ENCODE peak calls at places on chromosome 5, in nine cellular contexts. H is H9, N is mammary epithelial cell, U is OCI-LY7, M is neural progenitor cell, A is IMR-90, E is PC-3, T is astrocyte, B is GM23338. Q is an unnamed sample.
A peak's percentile ranks its signal among the peaks of the same experiment; 100 is the strongest.

GRCh38 chr5:77630246-77631165 is 8.0 kb downstream of the OTP start:
- DNase-seq in U (no peak), N (peak; percentile 27), B (peak; percentile 83), M (peak; percentile 86), A (no peak), E (peak; percentile 41), H (peak; percentile 83), T (no peak), Q (peak; percentile 72)

GRCh38 chr5:52893105-52893504 is 96.0 kb upstream of the ITGA2 start:
- DNase-seq in T (peak; percentile 83), M (no peak), U (no peak), H (no peak), B (no peak), E (peak; percentile 23), A (peak; percentile 90), N (peak; percentile 36), Q (peak; percentile 80)

GRCh38 chr5:150644496-150644895 is 4.0 kb downstream of the SYNPO start:
- DNase-seq in U (no peak), E (no peak), M (no peak), H (no peak), A (no peak), B (no peak), T (no peak), N (no peak), Q (no peak)

GRCh38 chr5:130323804-130324454 is 419.7 kb downstream of the CHSY3 start:
- DNase-seq in T (peak; percentile 75), N (peak; percentile 75), H (no peak), A (no peak), U (peak; percentile 93), M (no peak), B (no peak), E (peak; percentile 50), Q (no peak)

GRCh38 chr5:152290181-152290580 is 114.9 kb downstream of the NMUR2 start:
- DNase-seq in H (no peak), E (no peak), U (no peak), N (no peak), M (no peak), B (no peak), A (no peak), T (no peak), Q (no peak)

GRCh38 chr5:15290953-15291352 is 209.0 kb upstream of the FBXL7 start:
- DNase-seq in E (peak; percentile 7), M (peak; percentile 8), U (no peak), A (no peak), T (no peak), B (peak; percentile 49), H (no peak), N (no peak), Q (no peak)

GRCh38 chr5:91443761-91444467 is 60.8 kb upstream of the ARRDC3 start:
- DNase-seq in U (no peak), B (no peak), N (no peak), H (no peak), A (peak; percentile 1), T (peak; percentile 23), M (no peak), E (peak; percentile 84), Q (peak; percentile 8)

GRCh38 chr5:179413711-179414458 is 68.6 kb upstream of the ADAMTS2 start:
- DNase-seq in T (no peak), U (no peak), H (no peak), B (no peak), M (no peak), E (no peak), A (no peak), N (no peak), Q (no peak)

GRCh38 chr5:112077180-112077579 is 320.2 kb upstream of the NREP start:
- DNase-seq in M (no peak), E (no peak), U (no peak), H (no peak), A (peak; percentile 52), T (peak; percentile 10), B (no peak), N (no peak), Q (peak; percentile 18)

GRCh38 chr5:16579142-16579541 is 37.7 kb downstream of the RETREG1 start:
- DNase-seq in N (no peak), B (no peak), E (no peak), H (no peak), M (peak; percentile 40), T (no peak), A (no peak), U (no peak), Q (no peak)

GRCh38 chr5:56169281-56169680 is 63.8 kb downstream of the ANKRD55 start:
- DNase-seq in U (no peak), M (no peak), B (no peak), E (no peak), T (peak; percentile 54), N (no peak), H (no peak), A (peak; percentile 74), Q (peak; percentile 24)

GRCh38 chr5:97549496-97549895 is 366.4 kb upstream of the RIOK2 start:
- DNase-seq in H (no peak), A (no peak), U (no peak), E (peak; percentile 40), B (no peak), T (no peak), N (no peak), M (no peak), Q (no peak)

GRCh38 chr5:97547414-97547813 is 364.4 kb upstream of the RIOK2 start:
- DNase-seq in T (no peak), H (no peak), A (no peak), B (no peak), N (no peak), M (no peak), E (no peak), U (no peak), Q (no peak)

GRCh38 chr5:97545856-97546570 is 363.0 kb upstream of the RIOK2 start:
- DNase-seq in M (no peak), T (no peak), E (no peak), N (no peak), B (peak; percentile 20), U (no peak), A (peak; percentile 50), H (no peak), Q (peak; percentile 55)

GRCh38 chr5:97550164-97550563 is 367.1 kb upstream of the RIOK2 start:
- DNase-seq in A (peak; percentile 72), U (no peak), H (no peak), M (peak; percentile 34), E (peak; percentile 21), T (peak; percentile 63), B (peak; percentile 46), N (peak; percentile 65), Q (peak; percentile 84)

GRCh38 chr5:97547999-97548797 is 365.2 kb upstream of the RIOK2 start:
- DNase-seq in U (no peak), A (no peak), H (no peak), M (no peak), N (no peak), T (no peak), E (no peak), B (no peak), Q (no peak)
- H2AFZ ChIP-seq in U (no peak overlapping the region), A (no peak overlapping the region), H (no peak overlapping the region), M (no peak overlapping the region), N (no peak overlapping the region), T (no peak overlapping the region), E (no peak overlapping the region), B (no peak overlapping the region), Q (no peak overlapping the region)

DNA sequence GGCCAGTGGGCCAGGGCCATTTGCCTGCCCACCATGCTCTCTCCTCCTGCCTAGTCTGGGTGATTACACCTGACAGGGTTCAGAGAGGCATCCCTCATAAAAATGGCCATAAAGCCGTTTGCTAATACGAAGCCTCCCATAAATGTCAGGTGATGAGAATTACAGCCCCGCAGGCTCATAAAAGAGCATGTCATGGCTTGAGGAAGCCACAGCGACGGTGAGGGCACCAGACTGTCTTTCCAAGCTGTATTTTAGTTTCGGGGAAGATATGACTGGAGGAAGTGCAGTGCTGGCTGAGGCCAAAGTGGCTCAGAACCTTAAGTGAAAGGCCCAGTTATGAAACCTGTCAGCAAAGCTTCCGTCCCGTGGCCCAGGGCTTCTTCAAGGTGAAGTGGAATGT is 18.5 kb upstream of the TCERG1 start:
- DNase-seq in B (no peak), N (peak; percentile 72), E (peak; percentile 17), T (no peak), U (no peak), H (no peak), A (no peak), M (no peak), Q (no peak)
- H2AFZ ChIP-seq in B (no peak overlapping the region), N (peak overlapping the region; percentile 89), E (peak overlapping the region; percentile 28), T (no peak overlapping the region), U (no peak overlapping the region), H (no peak overlapping the region), A (peak overlapping the region; percentile 49), M (no peak overlapping the region), Q (no peak overlapping the region)

DNA sequence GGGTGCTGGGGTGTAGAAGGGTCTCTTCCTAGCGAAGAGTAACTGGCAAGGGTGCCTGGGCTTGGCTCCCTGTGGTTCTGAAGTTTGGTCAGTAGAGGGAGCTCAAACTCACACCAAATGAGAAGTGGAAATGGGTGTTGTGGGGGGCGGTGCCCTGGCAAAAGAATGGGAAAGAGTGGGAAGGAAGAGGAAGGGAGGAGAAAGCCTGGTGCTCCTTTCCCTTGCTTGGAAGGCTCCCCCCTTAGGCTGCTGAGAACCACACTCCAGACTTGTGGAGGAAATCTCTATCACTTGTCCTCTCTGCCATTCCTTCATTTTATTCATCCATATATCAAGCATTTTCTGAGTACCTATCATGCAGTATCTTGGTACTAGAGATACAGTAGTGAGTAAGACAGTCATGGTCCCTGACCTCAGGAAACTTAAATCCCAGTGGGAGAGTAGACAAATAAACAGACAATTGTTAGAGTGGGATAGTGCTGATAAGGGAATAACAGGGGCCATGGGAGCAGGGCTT is 13.0 kb downstream of the SLC4A9 start:
- DNase-seq in U (peak; percentile 56), A (peak; percentile 69), T (peak; percentile 53), M (peak; percentile 86), H (peak; percentile 90), N (peak; percentile 56), B (peak; percentile 95), E (peak; percentile 88), Q (peak; percentile 78)
- H2AFZ ChIP-seq in U (no peak overlapping the region), A (peak overlapping the region; percentile 84), T (peak overlapping the region; percentile 59), M (peak overlapping the region; percentile 81), H (no peak overlapping the region), N (peak overlapping the region; percentile 4), B (peak overlapping the region; percentile 88), E (peak overlapping the region; percentile 30), Q (peak overlapping the region; percentile 75)

DNA sequence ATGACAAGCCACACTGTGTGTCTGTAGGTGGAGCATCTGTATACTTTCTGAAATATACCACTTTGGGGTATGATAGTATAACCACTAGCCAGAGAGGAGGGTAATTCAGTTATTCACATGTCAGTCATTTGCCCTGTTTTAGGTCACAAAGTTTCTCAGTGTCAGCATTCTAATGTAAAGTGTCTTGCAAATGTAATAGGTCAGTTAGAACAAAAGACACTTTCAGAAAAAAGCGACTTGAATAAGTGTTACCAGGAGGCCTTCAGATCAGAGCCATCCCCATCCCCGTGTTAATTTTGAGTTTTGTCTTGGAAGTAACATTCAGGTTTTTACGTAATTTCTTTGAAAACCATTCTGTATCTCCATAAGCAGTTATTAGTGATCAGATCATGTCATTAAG is 33.7 kb downstream of the TTC1 start:
- DNase-seq in M (no peak), E (no peak), A (no peak), H (no peak), T (no peak), B (peak; percentile 51), U (no peak), N (no peak), Q (no peak)
- H2AFZ ChIP-seq in M (no peak overlapping the region), E (no peak overlapping the region), A (no peak overlapping the region), H (no peak overlapping the region), T (no peak overlapping the region), B (no peak overlapping the region), U (no peak overlapping the region), N (no peak overlapping the region), Q (no peak overlapping the region)

DNA sequence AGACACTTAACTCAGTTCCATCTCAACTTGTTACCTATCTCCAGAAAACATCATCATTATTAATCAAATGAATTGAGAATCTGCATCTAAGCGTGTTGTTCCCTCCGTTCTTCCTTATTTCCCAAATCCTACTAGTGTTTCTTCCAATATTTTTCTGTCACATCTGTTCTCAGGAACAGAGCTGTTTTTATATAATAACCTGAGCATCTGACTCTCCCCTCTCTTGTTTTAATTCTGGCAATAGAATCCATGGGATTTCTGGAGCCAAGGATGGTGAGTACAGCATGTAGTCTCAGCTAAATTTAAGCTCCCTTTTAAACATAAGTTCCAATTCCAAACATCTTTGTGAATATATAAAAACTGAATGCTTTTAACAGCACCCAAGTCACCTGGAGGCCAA is 558.3 kb downstream of the DTWD2 start:
- DNase-seq in N (no peak), T (no peak), E (no peak), B (no peak), M (no peak), U (no peak), A (no peak), H (no peak), Q (no peak)
- H2AFZ ChIP-seq in N (no peak overlapping the region), T (no peak overlapping the region), E (no peak overlapping the region), B (peak overlapping the region; percentile 32), M (no peak overlapping the region), U (no peak overlapping the region), A (no peak overlapping the region), H (no peak overlapping the region), Q (no peak overlapping the region)